ENCODE peak calls at places on chromosomes 12 and 14, in six cellular contexts. S is fibroblast of mammary gland, W is heart right ventricle, A is esophagus squamous epithelium, F is AG09309, V is IMR-90. P is an unnamed sample.
A peak's percentile ranks its signal among the peaks of the same experiment; 100 is the strongest.

GRCh38 chr12:45331552-45331951 is 115.7 kb downstream of the ANO6 start:
- DNase-seq in S (no peak), W (no peak), A (no peak), F (no peak), V (peak; percentile 6), P (no peak)

GRCh38 chr14:105144231-105144665 is 24.3 kb downstream of the JAG2 start:
- DNase-seq in S (no peak), W (no peak), A (no peak), F (no peak), V (no peak), P (no peak)

GRCh38 chr12:89228466-89228865 is 123.8 kb downstream of the DUSP6 start:
- DNase-seq in S (no peak), W (no peak), A (no peak), F (no peak), V (no peak), P (no peak)

GRCh38 chr14:97315790-97316189 is 518.6 kb downstream of the VRK1 start:
- DNase-seq in S (no peak), W (no peak), A (no peak), F (no peak), V (no peak), P (no peak)

GRCh38 chr12:108348842-108349241 is 9.7 kb upstream of the CMKLR1 start:
- DNase-seq in S (no peak), W (no peak), A (no peak), F (no peak), V (no peak), P (no peak)

GRCh38 chr14:38882533-38882932 is 220.5 kb downstream of the SEC23A start:
- DNase-seq in S (peak; percentile 27), W (no peak), A (no peak), F (no peak), V (peak; percentile 11), P (no peak)

GRCh38 chr14:80867091-80867490 is 74.4 kb downstream of the CEP128 start:
- DNase-seq in S (peak; percentile 4), W (no peak), A (no peak), F (no peak), V (peak; percentile 31), P (no peak)

GRCh38 chr14:71324767-71325272 is 417.6 kb downstream of the PCNX1 start:
- DNase-seq in S (peak; percentile 32), W (no peak), A (no peak), F (no peak), V (peak; percentile 38), P (no peak)

GRCh38 chr12:129559756-129560155 is 344.1 kb downstream of the TMEM132D start:
- DNase-seq in S (no peak), W (no peak), A (no peak), F (no peak), V (no peak), P (no peak)

GRCh38 chr14:74574706-74575105 is 37.3 kb downstream of the LTBP2 start:
- DNase-seq in S (no peak), W (no peak), A (no peak), F (no peak), V (peak; percentile 21), P (no peak)

GRCh38 chr14:99320621-99321235 is 48.7 kb upstream of the BCL11B start:
- DNase-seq in S (no peak), W (no peak), A (no peak), F (no peak), V (no peak), P (no peak)

GRCh38 chr14:91249841-91250616 is 5.5 kb upstream of the GPR68 start:
- DNase-seq in S (no peak), W (no peak), A (no peak), F (no peak), V (no peak), P (peak; percentile 63)

GRCh38 chr12:89862511-89863331 is 154.1 kb upstream of the ATP2B1 start:
- DNase-seq in S (no peak), W (peak; percentile 58), A (no peak), F (no peak), V (no peak), P (no peak)

GRCh38 chr12:121538699-121539061 is 42.1 kb downstream of the KDM2B start:
- DNase-seq in S (no peak), W (no peak), A (no peak), F (no peak), V (peak; percentile 29), P (no peak)

GRCh38 chr12:129727100-129727499 is 176.7 kb downstream of the TMEM132D start:
- DNase-seq in S (no peak), W (no peak), A (no peak), F (no peak), V (no peak), P (no peak)

GRCh38 chr14:105843444-105844046 is 317.2 kb downstream of the TMEM121 start:
- DNase-seq in S (no peak), W (peak; percentile 2), A (no peak), F (no peak), V (no peak), P (no peak)

GRCh38 chr14:71384007-71384605 is 476.8 kb downstream of the PCNX1 start:
- DNase-seq in S (no peak), W (no peak), A (no peak), F (no peak), V (no peak), P (no peak)

GRCh38 chr12:79927772-79928474 is 7.0 kb downstream of the PPP1R12A start:
- DNase-seq in S (peak; percentile 34), W (no peak), A (no peak), F (no peak), V (peak; percentile 23), P (no peak)

GRCh38 chr12:124764451-124764850 is 99.2 kb downstream of the SCARB1 start:
- DNase-seq in S (peak; percentile 93), W (no peak), A (no peak), F (peak; percentile 50), V (peak; percentile 74), P (peak; percentile 84)

GRCh38 chr12:9752145-9752717 is 8.5 kb downstream of the CD69 start:
- DNase-seq in S (no peak), W (no peak), A (no peak), F (no peak), V (no peak), P (no peak)

GRCh38 chr12:126747530-126748149 is 1519.3 kb upstream of the TMEM132C start:
- DNase-seq in S (peak; percentile 16), W (peak; percentile 17), A (no peak), F (no peak), V (no peak), P (peak; percentile 27)

GRCh38 chr12:108575199-108575912 is 13.0 kb downstream of the ISCU start:
- DNase-seq in S (no peak), W (no peak), A (no peak), F (no peak), V (no peak), P (no peak)

GRCh38 chr12:6370576-6370935 is 4.8 kb downstream of the SCNN1A start:
- DNase-seq in S (no peak), W (no peak), A (no peak), F (no peak), V (no peak), P (no peak)

GRCh38 chr12:46553266-46553665 is 180.7 kb upstream of the SLC38A2 start:
- DNase-seq in S (peak; percentile 90), W (no peak), A (no peak), F (no peak), V (peak; percentile 84), P (peak; percentile 64)

GRCh38 chr14:44937547-44937946 is 24.2 kb downstream of the KLHL28 start:
- DNase-seq in S (no peak), W (no peak), A (no peak), F (no peak), V (no peak), P (no peak)

GRCh38 chr14:79229383-79229875 is 981.9 kb downstream of the DIO2 start:
- DNase-seq in S (no peak), W (no peak), A (no peak), F (no peak), V (peak; percentile 0), P (no peak)

GRCh38 chr14:35404496-35405303 is at the start of gene NFKBIA:
- DNase-seq in S (peak; percentile 82), W (peak; percentile 92), A (peak; percentile 63), F (no peak), V (peak; percentile 88), P (peak; percentile 89)

GRCh38 chr12:116236148-116236731 is 41.3 kb downstream of the MED13L start:
- DNase-seq in S (peak; percentile 70), W (peak; percentile 46), A (no peak), F (peak; percentile 5), V (peak; percentile 54), P (peak; percentile 69)

GRCh38 chr12:57813111-57813970 is 5.2 kb downstream of the AVIL start:
- DNase-seq in S (no peak), W (no peak), A (no peak), F (no peak), V (no peak), P (peak; percentile 28)

GRCh38 chr12:98379106-98379505 is 136.3 kb upstream of the TMPO start:
- DNase-seq in S (no peak), W (no peak), A (no peak), F (no peak), V (no peak), P (no peak)
- TF ChIP-seq CTCF in S (no peak), W (no peak), A (no peak), F (no peak), V (no peak), P (no peak)

GRCh38 chr14:23181946-23182345 is 1.5 kb downstream of the SLC7A8 start:
- DNase-seq in S (no peak), W (no peak), A (no peak), F (no peak), V (no peak), P (no peak)

GRCh38 chr14:23183479-23183878 is at the start of gene SLC7A8:
- DNase-seq in S (no peak), W (peak; percentile 28), A (no peak), F (no peak), V (no peak), P (peak; percentile 10)

GRCh38 chr14:23182372-23183014 is 967 bp downstream of the SLC7A8 start:
- DNase-seq in S (no peak), W (no peak), A (no peak), F (no peak), V (no peak), P (no peak)

GRCh38 chr14:23183076-23183475 is 384 bp downstream of the SLC7A8 start:
- DNase-seq in S (no peak), W (no peak), A (no peak), F (no peak), V (no peak), P (peak; percentile 14)

GRCh38 chr14:23181453-23181852 is 2.0 kb downstream of the SLC7A8 start:
- DNase-seq in S (no peak), W (no peak), A (no peak), F (no peak), V (no peak), P (no peak)
- H3K4me3 ChIP-seq in S (no peak overlapping the region), W (peak overlapping the region; percentile 52), A (peak overlapping the region; percentile 72), F (no peak overlapping the region), V (no peak overlapping the region), P (no peak overlapping the region)

DNA sequence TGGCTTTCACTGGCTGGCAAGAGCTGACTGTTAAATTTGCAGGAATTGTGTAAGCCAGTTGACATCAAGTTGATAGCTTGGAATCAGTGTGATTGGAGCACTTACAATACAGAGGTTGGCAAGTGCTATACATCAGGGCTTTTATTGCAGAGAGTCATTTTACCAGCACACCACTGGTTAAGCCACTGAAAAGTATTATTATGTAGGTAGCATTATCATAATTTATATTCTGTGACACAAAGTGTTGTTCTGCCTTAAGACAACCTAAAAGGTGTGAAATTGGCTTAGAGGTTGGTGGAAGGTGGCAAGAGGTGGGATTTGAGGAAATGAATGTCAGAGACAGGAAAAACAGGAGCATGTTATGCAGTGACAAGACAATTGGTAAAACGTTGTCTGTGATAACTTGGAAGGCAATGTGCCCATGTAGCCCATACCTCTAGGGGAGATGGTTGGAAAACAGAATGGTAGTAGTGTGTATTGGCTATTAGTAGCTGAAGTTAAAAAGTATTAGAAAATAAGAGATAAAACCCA is 172.9 kb upstream of the PRICKLE1 start:
- DNase-seq in S (no peak), W (no peak), A (no peak), F (no peak), V (no peak), P (no peak)
- TF ChIP-seq CTCF in S (no peak), W (no peak), A (no peak), F (no peak), V (no peak), P (no peak)

GRCh38 chr12:693937-694533 is 30.8 kb upstream of the NINJ2 start:
- DNase-seq in S (no peak), W (no peak), A (no peak), F (no peak), V (no peak), P (no peak)
- H3K4me3 ChIP-seq in S (no peak overlapping the region), W (no peak overlapping the region), A (no peak overlapping the region), F (no peak overlapping the region), V (no peak overlapping the region), P (no peak overlapping the region)

P was measured in astrocyte of the spinal cord.